ENCODE peak calls at places on chromosomes 12 and 14, in eight cellular contexts. W, Z, U, L, J, A, P and G are unnamed samples.
A peak's percentile ranks its signal among the peaks of the same experiment; 100 is the strongest.

GRCh38 chr14:66717571-66718140 is 209.7 kb downstream of the GPHN start:
- DNase-seq in W (no peak), Z (no peak), U (no peak), L (no peak), J (no peak), A (no peak), P (no peak), G (no peak)

GRCh38 chr14:96077983-96078686 is 39.0 kb downstream of the C14orf132 start:
- DNase-seq in W (no peak), Z (no peak), U (no peak), L (no peak), J (no peak), A (no peak), P (no peak), G (no peak)

GRCh38 chr12:64912501-64912900 is 88.1 kb downstream of the TBC1D30 start:
- DNase-seq in W (no peak), Z (no peak), U (no peak), L (no peak), J (no peak), A (no peak), P (no peak), G (no peak)

GRCh38 chr14:39229601-39230110 is 4.1 kb upstream of the MIA2 start:
- DNase-seq in W (peak; percentile 23), Z (no peak), U (no peak), L (no peak), J (no peak), A (no peak), P (no peak), G (no peak)

GRCh38 chr12:132170094-132170636 is 25.9 kb downstream of the NOC4L start:
- DNase-seq in W (no peak), Z (peak; percentile 82), U (peak; percentile 60), L (peak; percentile 9), J (no peak), A (no peak), P (no peak), G (no peak)

GRCh38 chr14:87002831-87003230 is 990.2 kb downstream of the GALC start:
- DNase-seq in W (no peak), Z (no peak), U (no peak), L (no peak), J (no peak), A (no peak), P (no peak), G (no peak)

GRCh38 chr12:125346361-125346760 is 281.1 kb downstream of the AACS start:
- DNase-seq in W (no peak), Z (no peak), U (no peak), L (no peak), J (no peak), A (no peak), P (no peak), G (no peak)

GRCh38 chr14:76924363-76925151 is 98.3 kb downstream of the LRRC74A start:
- DNase-seq in W (no peak), Z (no peak), U (peak; percentile 48), L (no peak), J (peak; percentile 75), A (no peak), P (peak; percentile 21), G (no peak)

GRCh38 chr12:90333384-90333783 is 621.6 kb downstream of the CCER1 start:
- DNase-seq in W (no peak), Z (no peak), U (no peak), L (no peak), J (no peak), A (no peak), P (no peak), G (no peak)